ENCODE peak calls at places on chromosomes 6 and 20, in seven cellular contexts. N is HCT116, J is spleen, W is prostate gland, A is heart left ventricle, P is HepG2, K is breast epithelium. Z is an unnamed sample.
A peak's percentile ranks its signal among the peaks of the same experiment; 100 is the strongest.

GRCh38 chr6:118696262-118696661 is 44.9 kb upstream of the CEP85L start:
- DNase-seq in K (no peak), N (no peak), J (no peak), P (no peak), A (no peak), W (no peak), Z (peak; percentile 38)

GRCh38 chr6:169766232-169766631 is 14.8 kb downstream of the ERMARD start:
- DNase-seq in W (no peak), N (no peak), K (no peak), J (no peak), P (no peak), A (no peak), Z (no peak)

GRCh38 chr20:58551631-58552030 is 36.4 kb upstream of the APCDD1L start:
- DNase-seq in J (no peak), N (no peak), W (no peak), A (no peak), P (no peak), K (peak; percentile 38), Z (no peak)

GRCh38 chr20:10167025-10167424 is 51.6 kb upstream of the SNAP25 start:
- DNase-seq in J (no peak), P (no peak), A (no peak), W (no peak), N (no peak), K (no peak), Z (no peak)

GRCh38 chr6:84967965-84968364 is 203.6 kb upstream of the TBX18 start:
- DNase-seq in J (no peak), P (no peak), A (no peak), W (no peak), K (no peak), N (no peak), Z (no peak)

GRCh38 chr20:32289661-32290431 is 12.4 kb downstream of the KIF3B start:
- DNase-seq in A (no peak), J (peak; percentile 35), P (peak; percentile 100), W (no peak), K (no peak), N (no peak), Z (no peak)

GRCh38 chr6:153816306-153816845 is 222.7 kb upstream of the OPRM1 start:
- DNase-seq in K (no peak), J (no peak), P (no peak), A (no peak), W (no peak), N (no peak), Z (no peak)

GRCh38 chr20:46990017-46990810 is 95.6 kb downstream of the EYA2 start:
- DNase-seq in W (peak; percentile 69), A (no peak), P (no peak), K (no peak), N (no peak), J (no peak), Z (peak; percentile 39)

GRCh38 chr6:46048646-46049297 is 33.1 kb upstream of the CLIC5 start:
- DNase-seq in A (no peak), J (no peak), W (no peak), P (no peak), N (no peak), K (no peak), Z (no peak)

GRCh38 chr6:138570716-138571020 is 71.4 kb upstream of the NHSL1 start:
- DNase-seq in N (no peak), A (no peak), P (peak; percentile 54), J (no peak), K (no peak), W (no peak), Z (no peak)

GRCh38 chr6:138571585-138572199 is 72.4 kb upstream of the NHSL1 start:
- DNase-seq in A (no peak), J (no peak), P (no peak), K (no peak), N (no peak), W (no peak), Z (no peak)

GRCh38 chr6:138571174-138571573 is 71.9 kb upstream of the NHSL1 start:
- DNase-seq in N (no peak), W (no peak), J (no peak), K (no peak), A (no peak), P (peak; percentile 53), Z (no peak)

GRCh38 chr6:138572885-138573284 is 73.6 kb upstream of the NHSL1 start:
- DNase-seq in W (no peak), J (no peak), N (no peak), K (no peak), P (no peak), A (no peak), Z (no peak)

DNA sequence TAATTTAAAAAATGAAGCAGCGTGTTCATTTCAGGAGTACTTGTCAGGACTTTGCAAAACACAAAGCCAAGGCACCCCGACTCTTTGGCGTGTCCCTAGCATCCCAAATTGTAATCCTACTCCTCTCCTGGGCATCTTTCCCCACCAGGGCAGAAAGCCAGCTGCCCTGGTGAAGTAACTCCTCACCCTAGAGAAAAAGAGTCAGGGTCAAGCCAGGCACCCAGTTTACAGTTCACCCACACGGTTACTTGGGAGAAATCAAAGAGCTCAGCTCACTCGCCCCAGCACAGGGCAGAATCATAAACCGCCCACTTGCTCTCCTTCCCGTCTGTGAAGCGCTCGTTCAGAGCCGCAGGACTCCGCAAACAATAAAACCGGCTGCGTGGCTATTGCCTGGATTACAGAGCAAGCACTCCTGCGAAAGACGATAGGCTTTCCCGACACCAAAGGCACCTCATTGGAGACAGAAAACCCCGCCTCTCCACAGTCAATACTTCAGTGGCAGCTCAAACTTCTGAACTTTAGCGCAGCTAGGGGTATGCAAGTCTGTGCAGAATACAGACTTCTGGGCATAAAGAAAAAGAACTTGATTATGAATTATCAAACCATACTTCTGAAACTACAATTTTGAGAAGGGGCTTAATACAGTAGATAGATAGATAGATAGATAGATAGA is 73.0 kb upstream of the NHSL1 start:
- DNase-seq in K (peak; percentile 83), P (peak; percentile 97), W (peak; percentile 84), A (peak; percentile 72), J (no peak), N (no peak), Z (peak; percentile 8)
- TF ChIP-seq POLR2A in K (no peak), P (peak; percentile 93), W (no peak), A (peak; percentile 53), J (no peak), N (no peak), Z (peak; percentile 21)

GRCh38 chr6:104940881-104941693 is 15.8 kb upstream of the LIN28B start:
- DNase-seq in N (no peak), W (no peak), P (peak; percentile 43), J (peak; percentile 77), A (no peak), K (no peak), Z (no peak)
- H3K4me3 ChIP-seq in N (no peak overlapping the region), W (peak overlapping the region; percentile 4), P (peak overlapping the region; percentile 76), J (peak overlapping the region; percentile 36), A (peak overlapping the region; percentile 24), K (peak overlapping the region; percentile 63), Z (peak overlapping the region; percentile 49)

GRCh38 chr20:2101935-2102584 is 433 bp downstream of the STK35 start:
- DNase-seq in K (peak; percentile 89), W (peak; percentile 88), A (peak; percentile 93), N (peak; percentile 91), J (peak; percentile 97), P (peak; percentile 94), Z (peak; percentile 91)
- TF ChIP-seq POLR2A in K (no peak), W (peak; percentile 44), A (peak; percentile 43), N (peak; percentile 85), J (no peak), P (peak; percentile 91), Z (peak; percentile 53)

GRCh38 chr6:37678078-37678846 is 19.4 kb downstream of the MDGA1 start:
- DNase-seq in P (no peak), N (no peak), A (no peak), W (no peak), J (no peak), K (no peak), Z (no peak)

GRCh38 chr6:37676071-37676470 is 21.6 kb downstream of the MDGA1 start:
- DNase-seq in A (no peak), N (no peak), P (no peak), W (no peak), J (no peak), K (no peak), Z (no peak)

GRCh38 chr6:37675606-37676005 is 22.1 kb downstream of the MDGA1 start:
- DNase-seq in K (no peak), J (no peak), P (no peak), A (no peak), N (no peak), W (no peak), Z (no peak)

GRCh38 chr6:37680668-37681067 is 17.0 kb downstream of the MDGA1 start:
- DNase-seq in W (no peak), J (peak; percentile 72), A (no peak), P (no peak), N (no peak), K (no peak), Z (no peak)

GRCh38 chr6:37679539-37680476 is 17.9 kb downstream of the MDGA1 start:
- DNase-seq in K (no peak), J (no peak), P (no peak), A (no peak), W (no peak), N (no peak), Z (peak; percentile 77)
- H3K4me3 ChIP-seq in K (no peak overlapping the region), J (no peak overlapping the region), P (no peak overlapping the region), A (no peak overlapping the region), W (no peak overlapping the region), N (no peak overlapping the region), Z (no peak overlapping the region)

DNA sequence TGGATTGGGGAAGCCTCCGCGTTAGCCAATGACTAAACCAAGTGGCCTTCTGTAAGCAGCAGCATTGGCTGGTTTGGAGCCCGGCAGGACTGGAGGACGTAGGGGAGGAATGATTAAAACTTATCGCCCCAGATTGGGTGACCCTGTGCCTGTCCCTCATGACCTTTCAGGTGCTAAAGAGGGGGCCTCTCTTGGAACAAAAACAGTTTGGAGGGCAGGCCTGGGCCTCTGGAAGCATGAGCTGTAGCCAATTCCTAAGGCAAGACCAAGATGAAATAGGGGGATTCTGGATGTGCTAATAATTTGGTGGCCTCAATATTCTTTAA is 1.4 kb downstream of the GMPR start:
- DNase-seq in K (no peak), A (no peak), P (peak; percentile 40), J (no peak), W (no peak), N (peak; percentile 86), Z (no peak)
- TF ChIP-seq POLR2A in K (no peak), A (no peak), P (no peak), J (no peak), W (peak; percentile 9), N (no peak), Z (peak; percentile 53)

DNA sequence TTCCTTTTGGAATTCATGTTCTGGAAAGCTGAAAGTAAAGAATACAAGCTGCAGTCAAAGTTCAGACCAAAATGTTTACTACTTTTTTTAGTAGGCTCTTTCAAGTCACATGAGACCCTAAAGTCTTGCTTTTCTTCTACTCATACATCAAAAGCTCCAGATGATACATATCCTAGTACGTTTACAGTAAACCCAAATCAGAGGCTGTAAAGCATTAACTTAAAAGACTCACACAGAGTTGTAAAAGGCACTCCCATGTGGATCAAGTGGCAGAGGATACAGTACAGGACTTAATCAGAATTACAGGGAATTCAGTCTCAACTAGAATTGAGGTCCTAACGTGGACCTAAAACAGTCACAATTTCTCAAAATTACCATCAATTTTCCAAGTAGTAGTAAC is 40.7 kb downstream of the STK38 start:
- DNase-seq in W (no peak), P (peak; percentile 22), A (no peak), K (no peak), N (no peak), J (no peak), Z (no peak)
- H3K4me3 ChIP-seq in W (no peak overlapping the region), P (no peak overlapping the region), A (no peak overlapping the region), K (no peak overlapping the region), N (no peak overlapping the region), J (no peak overlapping the region), Z (no peak overlapping the region)

GRCh38 chr6:41713650-41714291 is 21.6 kb downstream of the TFEB start:
- DNase-seq in P (no peak), K (no peak), W (no peak), J (peak; percentile 79), A (peak; percentile 56), N (no peak), Z (peak; percentile 89)
- TF ChIP-seq POLR2A in P (no peak), K (no peak), W (no peak), J (no peak), A (no peak), N (no peak), Z (no peak)